ENCODE peak calls at places on chromosomes 2 and 18, in ten cellular contexts. G, C, O, W, U, D, N, V, Q and H are unnamed samples.

GRCh38 chr18:74185860-74186259 is 37.5 kb downstream of the TIMM21 start:
- DNase-seq in G (no peak), C (no peak), O (no peak), W (no peak), U (no peak), D (no peak), N (no peak), V (no peak), Q (no peak), H (no peak)

GRCh38 chr2:192051533-192051932 is 143.2 kb downstream of the TMEFF2 start:
- DNase-seq in G (no peak), C (no peak), O (no peak), W (no peak), U (no peak), D (no peak), N (no peak), V (no peak), Q (no peak), H (no peak)

GRCh38 chr2:205720451-205720902 is 38.2 kb downstream of the NRP2 start:
- DNase-seq in G (peak), C (no peak), O (no peak), W (no peak), U (no peak), D (no peak), N (no peak), V (no peak), Q (no peak), H (no peak)

GRCh38 chr2:220660277-220661155 is 911.6 kb downstream of the EPHA4 start:
- DNase-seq in G (no peak), C (peak), O (peak), W (no peak), U (no peak), D (no peak), N (no peak), V (no peak), Q (no peak), H (peak)

GRCh38 chr18:63969965-63970802 is at the start of gene SERPINB8:
- DNase-seq in G (peak), C (peak), O (peak), W (peak), U (peak), D (peak), N (peak), V (peak), Q (peak), H (peak)

GRCh38 chr2:12636837-12637581 is 79.7 kb upstream of the TRIB2 start:
- DNase-seq in G (no peak), C (no peak), O (no peak), W (no peak), U (no peak), D (peak), N (peak), V (no peak), Q (peak), H (no peak)

GRCh38 chr2:36356990-36357505 is 1.5 kb downstream of the CRIM1 start:
- DNase-seq in G (peak), C (peak), O (no peak), W (peak), U (no peak), D (no peak), N (no peak), V (no peak), Q (no peak), H (peak)

GRCh38 chr2:236833501-236834186 is 252.0 kb upstream of the COPS8 start:
- DNase-seq in G (no peak), C (peak), O (no peak), W (no peak), U (no peak), D (peak), N (no peak), V (no peak), Q (peak), H (peak)

GRCh38 chr2:239329284-239329971 is 71.4 kb downstream of the HDAC4 start:
- DNase-seq in G (no peak), C (no peak), O (no peak), W (peak), U (no peak), D (no peak), N (no peak), V (no peak), Q (no peak), H (peak)

GRCh38 chr2:228689049-228689448 is 507.6 kb upstream of the SPHKAP start:
- DNase-seq in G (peak), C (no peak), O (no peak), W (no peak), U (no peak), D (peak), N (peak), V (no peak), Q (peak), H (peak)

GRCh38 chr18:42038936-42039335 is 83.9 kb downstream of the PIK3C3 start:
- DNase-seq in G (no peak), C (peak), O (no peak), W (no peak), U (peak), D (peak), N (no peak), V (peak), Q (peak), H (peak)

GRCh38 chr2:172545408-172546075 is 10.3 kb upstream of the PDK1 start:
- DNase-seq in G (no peak), C (no peak), O (no peak), W (no peak), U (no peak), D (no peak), N (no peak), V (no peak), Q (no peak), H (no peak)

GRCh38 chr18:13178976-13179375 is 39.6 kb upstream of the LDLRAD4 start:
- DNase-seq in G (no peak), C (peak), O (no peak), W (no peak), U (no peak), D (no peak), N (no peak), V (no peak), Q (peak), H (no peak)

GRCh38 chr2:60641866-60642788 is 88.7 kb upstream of the BCL11A start:
- DNase-seq in G (peak), C (peak), O (no peak), W (peak), U (peak), D (peak), N (peak), V (peak), Q (peak), H (peak)

GRCh38 chr2:174748948-174749347 is 15.3 kb downstream of the CHRNA1 start:
- DNase-seq in G (peak), C (peak), O (peak), W (peak), U (peak), D (peak), N (peak), V (peak), Q (peak), H (peak)

GRCh38 chr2:25339791-25340339 is 1.9 kb downstream of the DNMT3A start:
- DNase-seq in G (peak), C (no peak), O (peak), W (peak), U (no peak), D (no peak), N (peak), V (peak), Q (no peak), H (no peak)

GRCh38 chr2:55268288-55268906 is 634 bp downstream of the MTIF2 start:
- DNase-seq in G (peak), C (no peak), O (no peak), W (no peak), U (no peak), D (no peak), N (peak), V (no peak), Q (no peak), H (no peak)
- TF ChIP-seq CTCF in G (no peak), C (no peak), O (no peak), W (no peak), U (no peak), D (no peak), N (no peak), V (no peak), Q (no peak), H (no peak)

GRCh38 chr2:232422051-232422450 is 15.4 kb downstream of the ALPG start:
- DNase-seq in G (no peak), C (no peak), O (no peak), W (no peak), U (no peak), D (no peak), N (no peak), V (no peak), Q (no peak), H (no peak)
- H3K4me3 ChIP-seq in G (no peak), C (no peak), O (no peak), W (no peak), U (no peak), D (no peak), N (no peak), V (no peak), Q (no peak), H (no peak)

DNA sequence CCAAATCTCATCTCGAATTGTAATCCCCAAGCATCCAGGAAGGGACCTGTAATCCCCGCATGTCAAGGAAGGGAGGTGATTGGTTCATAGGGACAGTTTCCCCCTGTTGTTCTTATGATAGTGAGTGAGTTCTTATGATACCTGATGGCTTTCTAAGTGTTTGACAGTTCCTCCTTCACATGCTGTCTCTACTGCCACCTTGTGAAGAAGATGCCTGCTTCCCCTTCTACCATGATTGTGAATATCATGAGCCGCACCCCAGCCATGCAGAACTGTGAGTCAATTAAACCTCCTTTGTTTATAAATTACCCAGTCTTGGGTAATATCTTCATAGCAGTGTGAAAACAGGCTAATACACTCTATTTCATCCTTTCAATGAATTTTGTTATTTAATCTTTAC is 446.7 kb downstream of the RNF144A start:
- DNase-seq in G (peak), C (no peak), O (no peak), W (no peak), U (no peak), D (no peak), N (no peak), V (no peak), Q (no peak), H (no peak)
- TF ChIP-seq CTCF in G (peak), C (no peak), O (no peak), W (no peak), U (no peak), D (no peak), N (no peak), V (peak), Q (no peak), H (no peak)

GRCh38 chr2:199463708-199464613 is 6.2 kb upstream of the SATB2 start:
- DNase-seq in G (peak), C (no peak), O (no peak), W (peak), U (no peak), D (no peak), N (no peak), V (no peak), Q (no peak), H (no peak)

GRCh38 chr2:199463000-199463692 is 5.4 kb upstream of the SATB2 start:
- DNase-seq in G (peak), C (peak), O (no peak), W (peak), U (no peak), D (peak), N (peak), V (peak), Q (peak), H (peak)

GRCh38 chr2:199461455-199462166 is 3.9 kb upstream of the SATB2 start:
- DNase-seq in G (no peak), C (no peak), O (no peak), W (no peak), U (no peak), D (peak), N (no peak), V (no peak), Q (no peak), H (no peak)

GRCh38 chr2:199460808-199461454 is 3.2 kb upstream of the SATB2 start:
- DNase-seq in G (no peak), C (no peak), O (no peak), W (no peak), U (no peak), D (peak), N (no peak), V (no peak), Q (no peak), H (no peak)

DNA sequence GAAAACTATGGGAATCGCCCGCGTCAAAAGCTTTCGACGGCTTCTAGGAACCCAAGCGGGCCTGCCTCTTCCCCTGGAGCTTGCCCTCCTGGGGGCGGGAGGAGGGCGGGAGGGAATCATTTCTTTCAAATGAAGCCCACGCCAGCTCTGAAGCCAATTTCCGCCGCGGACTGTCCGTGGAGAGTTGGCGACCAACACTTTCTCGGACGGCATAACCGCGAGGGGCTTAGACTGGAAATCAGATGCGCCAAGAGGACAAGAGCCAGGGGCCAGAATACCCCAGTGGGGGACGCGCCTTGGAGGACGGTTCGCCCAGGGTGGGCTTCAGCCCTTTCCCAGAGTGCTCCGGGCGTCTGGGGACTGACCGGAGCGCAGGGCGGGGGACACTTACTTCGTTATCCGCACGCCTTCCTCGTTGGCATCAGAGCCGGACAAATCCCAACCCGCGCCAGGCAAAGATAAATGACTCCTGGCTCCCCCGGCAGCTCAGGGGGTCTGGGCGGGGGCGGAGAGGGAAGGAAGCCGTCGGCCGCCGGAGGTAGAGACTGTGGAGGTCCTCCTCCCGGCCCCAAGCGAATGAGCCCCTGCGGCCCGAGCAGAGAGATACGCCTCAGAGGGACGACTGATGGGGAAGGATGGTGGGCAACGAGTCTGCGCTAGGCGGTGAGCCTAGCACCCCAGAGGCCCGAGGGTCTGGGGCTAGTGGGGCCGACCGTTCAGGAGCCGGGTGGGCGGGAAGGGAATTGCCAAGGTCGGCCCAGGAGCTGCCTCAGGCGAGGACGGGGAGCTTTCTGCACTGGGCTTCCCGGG is 4.6 kb upstream of the SATB2 start:
- DNase-seq in G (peak), C (no peak), O (no peak), W (no peak), U (no peak), D (no peak), N (no peak), V (no peak), Q (no peak), H (no peak)
- H3K4me3 ChIP-seq in G (peak), C (no peak), O (peak), W (peak), U (peak), D (peak), N (no peak), V (no peak), Q (no peak), H (peak)

GRCh38 chr2:187136646-187137045 is 287.7 kb upstream of the ZSWIM2 start:
- DNase-seq in G (no peak), C (no peak), O (no peak), W (no peak), U (no peak), D (no peak), N (no peak), V (no peak), Q (no peak), H (no peak)

GRCh38 chr2:187143537-187143936 is 294.6 kb upstream of the ZSWIM2 start:
- DNase-seq in G (no peak), C (no peak), O (no peak), W (no peak), U (no peak), D (no peak), N (no peak), V (no peak), Q (no peak), H (no peak)

GRCh38 chr2:187139469-187139868 is 290.5 kb upstream of the ZSWIM2 start:
- DNase-seq in G (no peak), C (no peak), O (no peak), W (no peak), U (no peak), D (no peak), N (no peak), V (no peak), Q (no peak), H (no peak)

GRCh38 chr2:187138240-187138639 is 289.3 kb upstream of the ZSWIM2 start:
- DNase-seq in G (peak), C (peak), O (no peak), W (peak), U (no peak), D (peak), N (peak), V (peak), Q (peak), H (peak)
- TF ChIP-seq CTCF in G (peak), C (peak), O (no peak), W (peak), U (peak), D (peak), N (peak), V (no peak), Q (peak), H (peak)

GRCh38 chr18:35028556-35028955 is 12.7 kb upstream of the MAPRE2 start:
- DNase-seq in G (no peak), C (no peak), O (no peak), W (no peak), U (no peak), D (no peak), N (no peak), V (no peak), Q (no peak), H (peak)

GRCh38 chr18:35030234-35030989 is 10.8 kb upstream of the MAPRE2 start:
- DNase-seq in G (no peak), C (no peak), O (no peak), W (peak), U (no peak), D (no peak), N (no peak), V (no peak), Q (no peak), H (no peak)

GRCh38 chr18:35027206-35027605 is 14.0 kb upstream of the MAPRE2 start:
- DNase-seq in G (no peak), C (no peak), O (no peak), W (no peak), U (no peak), D (no peak), N (no peak), V (no peak), Q (no peak), H (no peak)

GRCh38 chr18:35029770-35030169 is 11.4 kb upstream of the MAPRE2 start:
- DNase-seq in G (no peak), C (no peak), O (no peak), W (no peak), U (no peak), D (no peak), N (no peak), V (no peak), Q (peak), H (no peak)

DNA sequence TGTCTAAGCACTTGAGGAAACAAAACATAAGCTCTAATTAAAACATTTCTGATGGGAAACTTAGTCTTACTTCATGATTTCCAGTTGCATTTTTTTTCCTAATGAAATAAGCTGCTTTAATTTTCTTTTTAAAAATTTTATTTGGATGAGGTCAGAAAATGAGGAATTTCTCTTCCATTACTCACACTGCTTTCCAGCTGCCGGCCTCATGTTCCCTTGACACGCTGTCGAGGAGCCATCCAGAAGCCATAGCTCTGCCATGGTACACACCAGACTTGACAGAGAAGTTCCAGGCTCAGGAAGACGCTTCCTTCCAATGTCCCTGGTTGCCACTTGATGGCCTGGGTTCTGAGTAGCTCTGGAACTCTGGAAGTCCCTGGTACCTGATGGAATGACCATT is 12.1 kb upstream of the MAPRE2 start:
- DNase-seq in G (no peak), C (no peak), O (no peak), W (no peak), U (peak), D (peak), N (no peak), V (no peak), Q (peak), H (peak)
- H3K4me3 ChIP-seq in G (no peak), C (no peak), O (no peak), W (no peak), U (no peak), D (no peak), N (no peak), V (no peak), Q (no peak), H (no peak)

GRCh38 chr2:29206941-29207340 is 91.7 kb downstream of the CLIP4 start:
- DNase-seq in G (no peak), C (no peak), O (no peak), W (no peak), U (no peak), D (no peak), N (no peak), V (no peak), Q (no peak), H (no peak)
- TF ChIP-seq CTCF in G (peak), C (no peak), O (no peak), W (no peak), U (peak), D (no peak), N (no peak), V (no peak), Q (peak), H (no peak)

GRCh38 chr2:96414161-96414713 is 78.7 kb downstream of the NCAPH start:
- DNase-seq in G (no peak), C (no peak), O (no peak), W (no peak), U (no peak), D (no peak), N (no peak), V (no peak), Q (no peak), H (no peak)

GRCh38 chr2:96409543-96410184 is 74.1 kb downstream of the NCAPH start:
- DNase-seq in G (peak), C (no peak), O (no peak), W (no peak), U (no peak), D (peak), N (no peak), V (peak), Q (peak), H (no peak)

GRCh38 chr2:96415684-96416083 is 80.1 kb downstream of the NCAPH start:
- DNase-seq in G (no peak), C (no peak), O (no peak), W (no peak), U (no peak), D (no peak), N (no peak), V (no peak), Q (no peak), H (no peak)

GRCh38 chr2:96413067-96413722 is 77.6 kb downstream of the NCAPH start:
- DNase-seq in G (no peak), C (peak), O (peak), W (no peak), U (no peak), D (peak), N (no peak), V (no peak), Q (no peak), H (no peak)

GRCh38 chr2:96412307-96413066 is 76.9 kb downstream of the NCAPH start:
- DNase-seq in G (no peak), C (no peak), O (no peak), W (no peak), U (no peak), D (no peak), N (no peak), V (no peak), Q (no peak), H (no peak)
- H3K4me3 ChIP-seq in G (no peak), C (peak), O (peak), W (peak), U (no peak), D (peak), N (no peak), V (no peak), Q (no peak), H (no peak)

DNA sequence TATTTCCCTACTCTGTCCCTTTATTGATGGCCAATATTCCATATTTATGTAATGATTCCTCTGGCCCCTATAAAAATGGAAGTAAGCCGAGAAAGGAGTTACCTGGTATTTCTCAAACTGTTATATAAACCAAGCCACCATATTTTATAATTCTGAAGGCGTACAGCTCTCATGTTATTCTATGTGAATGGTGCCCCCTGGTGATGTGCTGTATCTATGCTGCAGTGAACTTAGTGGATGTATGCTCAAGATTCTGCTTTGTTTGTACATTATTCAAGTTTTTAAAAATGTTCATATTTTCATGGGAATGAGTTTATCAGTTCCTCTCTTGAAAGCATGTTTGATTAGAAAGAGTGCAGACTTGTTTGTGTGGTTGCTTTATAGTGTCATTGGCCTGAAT is 194.5 kb upstream of the LRRTM1 start:
- DNase-seq in G (peak), C (peak), O (no peak), W (no peak), U (peak), D (peak), N (peak), V (peak), Q (peak), H (peak)
- TF ChIP-seq CTCF in G (peak), C (peak), O (no peak), W (peak), U (peak), D (peak), N (peak), V (no peak), Q (peak), H (peak)